ENCODE peak calls at places on chromosome 15, in ten cellular contexts. N, D, U, S, J, I, A, E, Z and Y are unnamed samples.

GRCh38 chr15:99343836-99344551 is 92.7 kb downstream of the LRRC28 start:
- DNase-seq in S (no peak), N (no peak), I (no peak), E (no peak), U (no peak), A (no peak), J (no peak), Z (no peak), D (no peak), Y (peak; percentile 31)

GRCh38 chr15:62452016-62452415 is 286.9 kb upstream of the C2CD4B start:
- DNase-seq in J (no peak), D (no peak), A (no peak), E (no peak), S (no peak), Z (no peak), I (no peak), N (no peak), U (no peak), Y (no peak)

GRCh38 chr15:81939604-81940440 is 106.0 kb downstream of the MEX3B start:
- DNase-seq in I (peak; percentile 50), J (no peak), U (no peak), S (peak; percentile 84), Z (peak; percentile 20), D (no peak), A (no peak), E (no peak), N (peak; percentile 48), Y (no peak)

GRCh38 chr15:63763476-63764123 is 70.1 kb downstream of the HERC1 start:
- DNase-seq in N (peak; percentile 58), U (no peak), E (no peak), D (no peak), I (no peak), Z (peak; percentile 29), A (no peak), J (no peak), S (no peak), Y (no peak)

GRCh38 chr15:67227431-67227830 is 27.0 kb downstream of the AAGAB start:
- DNase-seq in U (no peak), E (no peak), A (no peak), Z (no peak), I (no peak), D (no peak), S (no peak), N (no peak), J (no peak), Y (no peak)

GRCh38 chr15:40754574-40754882 is 526 bp downstream of the RMDN3 start:
- DNase-seq in S (no peak), J (no peak), I (no peak), Z (no peak), A (no peak), N (no peak), D (no peak), U (peak; percentile 18), E (no peak), Y (no peak)

GRCh38 chr15:91517491-91518200 is 335.9 kb upstream of the SLCO3A1 start:
- DNase-seq in I (no peak), E (no peak), S (peak; percentile 24), J (no peak), U (no peak), Z (peak; percentile 58), N (peak; percentile 70), A (no peak), D (no peak), Y (no peak)

GRCh38 chr15:101136381-101137268 is 115.2 kb downstream of the CHSY1 start:
- DNase-seq in I (no peak), J (no peak), D (no peak), U (no peak), Z (no peak), A (no peak), E (no peak), N (no peak), S (no peak), Y (no peak)

GRCh38 chr15:99703603-99704443 is 29.4 kb downstream of the LYSMD4 start:
- DNase-seq in Z (peak; percentile 56), J (peak; percentile 70), I (peak; percentile 24), E (peak; percentile 87), N (peak; percentile 86), D (peak; percentile 78), S (peak; percentile 89), U (no peak), A (peak; percentile 30), Y (no peak)

GRCh38 chr15:40471778-40472130 is 970 bp downstream of the CHST14 start:
- DNase-seq in E (no peak), J (no peak), Z (peak; percentile 30), A (no peak), D (no peak), N (peak; percentile 47), U (peak; percentile 32), I (no peak), S (no peak), Y (no peak)

GRCh38 chr15:77097317-77097721 is 26.4 kb upstream of the TSPAN3 start:
- DNase-seq in E (no peak), N (peak; percentile 87), A (no peak), J (no peak), I (no peak), Z (no peak), U (no peak), S (no peak), D (no peak), Y (no peak)

GRCh38 chr15:41940441-41940857 is 31.9 kb downstream of the EHD4 start:
- DNase-seq in S (peak; percentile 59), Z (no peak), A (no peak), I (no peak), J (no peak), U (no peak), N (no peak), D (no peak), E (no peak), Y (no peak)

GRCh38 chr15:90855139-90855538 is 13.2 kb upstream of the FURIN start:
- DNase-seq in J (no peak), E (no peak), A (no peak), Z (no peak), S (no peak), U (no peak), I (no peak), D (no peak), N (no peak), Y (no peak)

GRCh38 chr15:99155961-99156443 is 51.1 kb downstream of the SYNM start:
- DNase-seq in S (no peak), U (no peak), N (peak; percentile 25), A (no peak), J (no peak), D (no peak), E (no peak), I (no peak), Z (no peak), Y (no peak)

GRCh38 chr15:80567721-80568157 is 127.4 kb upstream of the ABHD17C start:
- DNase-seq in A (peak; percentile 29), Z (peak; percentile 59), E (peak; percentile 29), U (no peak), N (peak; percentile 53), S (peak; percentile 77), D (peak; percentile 81), I (peak; percentile 64), J (peak; percentile 85), Y (peak; percentile 3)

GRCh38 chr15:39936187-39936586 is 2.3 kb downstream of the EIF2AK4 start:
- DNase-seq in E (no peak), D (no peak), J (no peak), Z (no peak), A (no peak), N (no peak), U (no peak), I (no peak), S (no peak), Y (no peak)

GRCh38 chr15:31974855-31975421 is 55.4 kb upstream of the CHRNA7 start:
- DNase-seq in D (no peak), J (no peak), U (no peak), A (peak; percentile 77), N (no peak), I (peak; percentile 30), Z (peak; percentile 26), S (peak; percentile 3), E (no peak), Y (no peak)

GRCh38 chr15:80695911-80696651 is 971 bp downstream of the ABHD17C start:
- DNase-seq in N (no peak), I (no peak), J (no peak), E (no peak), D (no peak), A (peak; percentile 23), S (no peak), U (peak; percentile 15), Z (peak; percentile 33), Y (no peak)